ENCODE peak calls at places on chromosomes 16 and 17, in six cellular contexts. I, H, F, B, C and L are unnamed samples.

GRCh38 chr17:33052856-33053255 is 61.2 kb downstream of the SPACA3 start:
- DNase-seq in F (no peak), H (no peak), C (no peak), B (no peak), I (no peak), L (no peak)

GRCh38 chr17:55348749-55349354 is 72.8 kb downstream of the MMD start:
- DNase-seq in H (peak; percentile 64), F (no peak), B (peak; percentile 46), I (peak; percentile 38), C (peak; percentile 72), L (peak; percentile 34)

GRCh38 chr17:31269597-31269996 is 27.4 kb downstream of the OMG start:
- DNase-seq in F (no peak), C (no peak), B (no peak), I (no peak), H (no peak), L (no peak)

GRCh38 chr16:17161034-17161433 is 309.7 kb downstream of the XYLT1 start:
- DNase-seq in H (no peak), C (no peak), F (no peak), B (no peak), I (no peak), L (no peak)

GRCh38 chr16:31696968-31697743 is 169.5 kb downstream of the AHSP start:
- DNase-seq in F (no peak), C (no peak), B (no peak), I (no peak), H (no peak), L (no peak)

GRCh38 chr16:70324998-70325765 is 21.5 kb upstream of the DDX19A start:
- DNase-seq in I (no peak), F (no peak), H (no peak), B (no peak), C (no peak), L (no peak)

GRCh38 chr16:66081967-66082366 is 284.5 kb upstream of the CDH5 start:
- DNase-seq in I (no peak), H (no peak), C (no peak), B (no peak), F (no peak), L (no peak)

GRCh38 chr16:70490261-70490660 is 33.1 kb downstream of the COG4 start:
- DNase-seq in H (no peak), I (no peak), B (no peak), C (no peak), F (no peak), L (no peak)

GRCh38 chr16:80369559-80369958 is 171.2 kb upstream of the DYNLRB2 start:
- DNase-seq in C (peak; percentile 73), I (peak; percentile 47), F (no peak), H (peak; percentile 51), B (peak; percentile 36), L (no peak)

GRCh38 chr17:35866356-35866950 is 2.2 kb downstream of the HEATR9 start:
- DNase-seq in B (no peak), H (no peak), C (no peak), F (no peak), I (no peak), L (no peak)

GRCh38 chr17:67276075-67276474 is 31.1 kb upstream of the HELZ start:
- DNase-seq in I (no peak), C (no peak), H (no peak), B (no peak), F (no peak), L (no peak)

GRCh38 chr16:71479420-71479819 is 9.7 kb downstream of the ZNF19 start:
- DNase-seq in B (no peak), H (no peak), F (no peak), C (no peak), I (no peak), L (no peak)

GRCh38 chr16:69711115-69711740 is 15.1 kb downstream of the NQO1 start:
- DNase-seq in B (peak; percentile 80), F (no peak), I (peak; percentile 52), H (no peak), C (no peak), L (no peak)

GRCh38 chr17:44653384-44653783 is 2.9 kb upstream of the MEIOC start:
- DNase-seq in I (no peak), B (no peak), F (no peak), C (no peak), H (no peak), L (no peak)

GRCh38 chr17:67021196-67021595 is 23.2 kb upstream of the CACNG1 start:
- DNase-seq in H (no peak), B (no peak), F (no peak), C (no peak), I (no peak), L (no peak)

GRCh38 chr17:9934354-9934753 is 29.3 kb upstream of the RCVRN start:
- DNase-seq in F (no peak), C (no peak), H (no peak), I (no peak), B (no peak), L (no peak)

GRCh38 chr16:75620326-75621169 is 2.5 kb downstream of the ADAT1 start:
- DNase-seq in I (no peak), H (no peak), F (no peak), B (no peak), C (no peak), L (no peak)

GRCh38 chr16:72371307-72372081 is 199.5 kb upstream of the PMFBP1 start:
- DNase-seq in B (no peak), C (no peak), I (no peak), H (no peak), F (no peak), L (no peak)

GRCh38 chr16:60478810-60479209 is 1557.4 kb downstream of the CDH8 start:
- DNase-seq in H (no peak), C (no peak), B (no peak), F (no peak), I (no peak), L (no peak)

GRCh38 chr17:57517216-57517518 is 227.9 kb downstream of the CCDC182 start:
- DNase-seq in F (no peak), B (no peak), I (no peak), C (no peak), H (no peak), L (no peak)
- H3K27ac ChIP-seq in F (no peak overlapping the region), B (no peak overlapping the region), I (no peak overlapping the region), C (no peak overlapping the region), H (no peak overlapping the region), L (no peak overlapping the region)

GRCh38 chr17:51000835-51001638 is 119.6 kb downstream of the SPAG9 start:
- DNase-seq in H (no peak), F (no peak), C (no peak), I (no peak), B (peak; percentile 22), L (no peak)
- H3K27ac ChIP-seq in H (no peak overlapping the region), F (peak overlapping the region; percentile 19), C (no peak overlapping the region), I (no peak overlapping the region), B (no peak overlapping the region), L (no peak overlapping the region)

GRCh38 chr16:15526731-15527130 is 92.3 kb downstream of the BMERB1 start:
- DNase-seq in C (no peak), B (no peak), F (no peak), I (no peak), H (no peak), L (no peak)

GRCh38 chr16:15523939-15524338 is 89.6 kb downstream of the BMERB1 start:
- DNase-seq in B (no peak), H (no peak), F (no peak), I (no peak), C (no peak), L (no peak)

GRCh38 chr16:15526097-15526496 is 91.7 kb downstream of the BMERB1 start:
- DNase-seq in C (no peak), I (no peak), F (no peak), H (no peak), B (no peak), L (no peak)

GRCh38 chr16:15523092-15523541 is 88.7 kb downstream of the BMERB1 start:
- DNase-seq in F (peak; percentile 22), C (no peak), B (peak; percentile 59), I (no peak), H (peak; percentile 60), L (peak; percentile 22)

DNA sequence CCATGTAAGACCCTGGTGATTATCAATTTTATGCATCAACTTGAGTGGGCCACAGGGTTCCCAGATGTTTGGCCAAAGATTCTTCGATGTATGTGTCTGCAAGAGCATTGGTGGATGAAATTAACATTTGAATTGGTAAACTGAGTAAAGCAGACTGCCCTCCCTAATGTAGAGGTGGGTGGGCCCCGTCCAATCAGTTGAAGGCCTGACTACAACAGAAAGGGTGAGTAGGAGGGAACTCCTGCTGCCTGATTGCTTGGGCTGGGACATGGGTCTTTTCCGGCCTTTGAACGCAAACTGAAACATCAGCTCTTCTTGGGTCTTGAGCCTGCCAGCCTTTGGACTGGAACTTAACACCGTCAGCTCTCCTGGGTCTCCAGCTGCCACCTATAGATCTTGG is 90.6 kb downstream of the BMERB1 start:
- DNase-seq in H (no peak), F (no peak), C (no peak), I (no peak), B (no peak), L (no peak)
- H3K27ac ChIP-seq in H (no peak overlapping the region), F (no peak overlapping the region), C (no peak overlapping the region), I (no peak overlapping the region), B (no peak overlapping the region), L (no peak overlapping the region)

GRCh38 chr16:86461037-86461436 is 49.3 kb upstream of the FOXF1 start:
- DNase-seq in C (no peak), B (no peak), I (no peak), F (no peak), H (no peak), L (no peak)

GRCh38 chr16:86464044-86464443 is 46.3 kb upstream of the FOXF1 start:
- DNase-seq in F (no peak), H (no peak), C (no peak), I (no peak), B (no peak), L (no peak)

GRCh38 chr16:86459266-86459665 is 51.1 kb upstream of the FOXF1 start:
- DNase-seq in I (no peak), F (no peak), C (peak; percentile 80), B (no peak), H (no peak), L (no peak)

GRCh38 chr16:86465434-86465833 is 44.9 kb upstream of the FOXF1 start:
- DNase-seq in H (no peak), B (no peak), C (no peak), I (no peak), F (no peak), L (no peak)

GRCh38 chr16:86462334-86463084 is 47.8 kb upstream of the FOXF1 start:
- DNase-seq in F (no peak), H (no peak), C (peak; percentile 98), I (no peak), B (peak; percentile 25), L (no peak)
- H3K27ac ChIP-seq in F (no peak overlapping the region), H (no peak overlapping the region), C (peak overlapping the region; percentile 85), I (no peak overlapping the region), B (peak overlapping the region; percentile 47), L (no peak overlapping the region)